ENCODE peak calls at places on chromosome 10, in ten cellular contexts. D, B, A, W, Q, U, C, K, J and T are unnamed samples.

GRCh38 chr10:78664929-78665525 is 403.7 kb upstream of the ZMIZ1 start:
- DNase-seq in U (no peak), B (peak; percentile 58), D (no peak), K (no peak), W (peak; percentile 41), Q (no peak), C (peak; percentile 41), A (no peak), J (no peak), T (no peak)

GRCh38 chr10:3068968-3069737 is 1.8 kb downstream of the PFKP start:
- DNase-seq in B (no peak), W (no peak), D (no peak), Q (no peak), J (no peak), U (no peak), A (no peak), K (no peak), C (peak; percentile 42), T (peak; percentile 38)

GRCh38 chr10:78861456-78862327 is 207.1 kb upstream of the ZMIZ1 start:
- DNase-seq in K (no peak), A (no peak), C (peak; percentile 17), D (no peak), B (no peak), Q (no peak), J (no peak), U (no peak), W (no peak), T (peak; percentile 51)

GRCh38 chr10:133247681-133248333 is 10.2 kb downstream of the VENTX start:
- DNase-seq in K (no peak), D (no peak), U (no peak), B (no peak), W (no peak), J (no peak), C (no peak), Q (no peak), A (no peak), T (no peak)

GRCh38 chr10:130039141-130039540 is 71.5 kb downstream of the C10orf143 start:
- DNase-seq in B (no peak), K (no peak), Q (peak; percentile 27), J (no peak), C (no peak), D (no peak), A (no peak), U (no peak), W (no peak), T (no peak)

GRCh38 chr10:21172774-21173432 is 275.8 kb upstream of the NEBL start:
- DNase-seq in U (no peak), W (no peak), A (no peak), K (no peak), J (no peak), B (no peak), Q (no peak), C (peak; percentile 28), D (no peak), T (no peak)

GRCh38 chr10:121326905-121327304 is 271.3 kb downstream of the FGFR2 start:
- DNase-seq in W (no peak), B (no peak), J (no peak), C (no peak), K (no peak), D (no peak), U (no peak), Q (no peak), A (no peak), T (no peak)

GRCh38 chr10:94630017-94630688 is 53.4 kb upstream of the CYP2C18 start:
- DNase-seq in A (no peak), Q (no peak), U (no peak), J (no peak), C (peak; percentile 42), D (no peak), B (peak; percentile 43), W (peak; percentile 44), K (no peak), T (peak; percentile 0)

GRCh38 chr10:96987141-96987841 is 155.2 kb downstream of the LCOR start:
- DNase-seq in U (no peak), B (no peak), D (no peak), A (no peak), C (no peak), Q (no peak), W (no peak), J (no peak), K (no peak), T (no peak)

GRCh38 chr10:132276706-132277105 is 31.0 kb downstream of the STK32C start:
- DNase-seq in W (no peak), D (no peak), K (no peak), U (no peak), C (no peak), A (no peak), J (no peak), B (no peak), Q (no peak), T (no peak)

GRCh38 chr10:63210611-63211196 is 77.6 kb downstream of the NRBF2 start:
- DNase-seq in D (no peak), B (no peak), W (peak; percentile 86), C (no peak), K (no peak), U (no peak), J (no peak), A (peak; percentile 41), Q (no peak), T (no peak)

GRCh38 chr10:48494611-48495010 is 110.3 kb downstream of the ARHGAP22 start:
- DNase-seq in Q (peak; percentile 32), D (no peak), J (no peak), W (no peak), C (no peak), U (no peak), K (no peak), A (no peak), B (no peak), T (no peak)

GRCh38 chr10:123517376-123517775 is 148.8 kb upstream of the GPR26 start:
- DNase-seq in K (no peak), W (no peak), B (no peak), U (no peak), Q (peak; percentile 11), A (no peak), D (no peak), C (no peak), J (no peak), T (no peak)

GRCh38 chr10:124966008-124966407 is 24.1 kb downstream of the ZRANB1 start:
- DNase-seq in B (no peak), Q (no peak), D (no peak), U (no peak), C (no peak), A (no peak), K (no peak), W (no peak), J (no peak), T (no peak)

GRCh38 chr10:86122646-86123045 is 243.9 kb downstream of the GRID1 start:
- DNase-seq in U (no peak), C (no peak), Q (no peak), K (no peak), D (no peak), J (no peak), W (no peak), A (no peak), B (no peak), T (no peak)

GRCh38 chr10:70748305-70748704 is 36.9 kb downstream of the TBATA start:
- DNase-seq in C (no peak), B (no peak), K (no peak), A (no peak), U (no peak), D (no peak), W (no peak), J (no peak), Q (no peak), T (no peak)

GRCh38 chr10:34024708-34025425 is 690.4 kb upstream of the NRP1 start:
- DNase-seq in U (no peak), C (peak; percentile 11), A (no peak), J (no peak), D (no peak), B (peak; percentile 43), Q (no peak), W (no peak), K (no peak), T (no peak)

GRCh38 chr10:13272164-13272571 is 27.7 kb downstream of the PHYH start:
- DNase-seq in J (peak; percentile 12), Q (peak; percentile 77), D (no peak), B (no peak), W (no peak), A (no peak), K (no peak), U (peak; percentile 13), C (peak; percentile 56), T (peak; percentile 90)

GRCh38 chr10:49559476-49559875 is 20.6 kb upstream of the ERCC6 start:
- DNase-seq in B (no peak), U (no peak), Q (no peak), W (no peak), C (peak; percentile 41), J (no peak), A (no peak), D (no peak), K (no peak), T (no peak)

GRCh38 chr10:8618834-8619233 is 564.3 kb downstream of the GATA3 start:
- DNase-seq in Q (no peak), W (no peak), B (peak; percentile 75), J (no peak), C (no peak), D (no peak), A (no peak), U (no peak), K (no peak), T (no peak)

GRCh38 chr10:101330236-101331225 is 23.4 kb upstream of the BTRC start:
- DNase-seq in A (no peak), W (no peak), J (no peak), D (no peak), C (peak; percentile 79), Q (no peak), U (no peak), K (no peak), B (no peak), T (no peak)

GRCh38 chr10:28111712-28112111 is 112.8 kb upstream of the ODAD2 start:
- DNase-seq in D (no peak), Q (no peak), J (no peak), U (no peak), A (no peak), B (no peak), C (peak; percentile 79), W (peak; percentile 53), K (no peak), T (no peak)

GRCh38 chr10:6530211-6530840 is 49.8 kb downstream of the PRKCQ start:
- DNase-seq in J (no peak), A (no peak), Q (no peak), B (no peak), U (no peak), C (no peak), D (peak; percentile 76), K (peak; percentile 57), W (no peak), T (no peak)